ENCODE peak calls at places on chromosomes 11 and 22, in seven cellular contexts. W is HepG2, L is SK-N-SH, N is stomach, J is upper lobe of left lung, S is A549, D is sigmoid colon. F is an unnamed sample.

GRCh38 chr22:46056169-46057041 is 79.4 kb upstream of the WNT7B start:
- DNase-seq in W (no peak), L (peak), N (peak), J (peak), S (no peak), D (peak), F (peak)

GRCh38 chr11:69300124-69301032 is 6.4 kb downstream of the MYEOV start:
- DNase-seq in W (no peak), L (no peak), N (no peak), J (no peak), S (no peak), D (no peak), F (no peak)

GRCh38 chr22:49422668-49423067 is 405.0 kb downstream of the BRD1 start:
- DNase-seq in W (no peak), L (no peak), N (no peak), J (no peak), S (no peak), D (no peak), F (no peak)

GRCh38 chr11:18392434-18393321 is 1.7 kb upstream of the LDHA start:
- DNase-seq in W (no peak), L (no peak), N (no peak), J (no peak), S (no peak), D (no peak), F (no peak)

GRCh38 chr22:24146190-24146616 is 35.1 kb upstream of the SUSD2 start:
- DNase-seq in W (peak), L (peak), N (peak), J (no peak), S (peak), D (peak), F (no peak)

GRCh38 chr11:117830674-117831351 is 6.3 kb upstream of the FXYD2 start:
- DNase-seq in W (no peak), L (no peak), N (peak), J (no peak), S (no peak), D (peak), F (no peak)

GRCh38 chr11:112355726-112356125 is 95.1 kb upstream of the PLET1 start:
- DNase-seq in W (no peak), L (peak), N (peak), J (no peak), S (no peak), D (no peak), F (no peak)

GRCh38 chr11:15800121-15800800 is 556.1 kb downstream of the SOX6 start:
- DNase-seq in W (no peak), L (no peak), N (peak), J (no peak), S (no peak), D (no peak), F (peak)

GRCh38 chr11:2574553-2575535 is 125.0 kb downstream of the KCNQ1OT1 start:
- DNase-seq in W (no peak), L (no peak), N (peak), J (peak), S (no peak), D (peak), F (peak)

GRCh38 chr11:130772266-130773227 is 143.7 kb downstream of the SNX19 start:
- DNase-seq in W (no peak), L (no peak), N (peak), J (no peak), S (no peak), D (no peak), F (peak)

GRCh38 chr11:47004595-47005033 is 68.1 kb downstream of the CSTPP1 start:
- DNase-seq in W (peak), L (peak), N (peak), J (no peak), S (no peak), D (peak), F (peak)

GRCh38 chr11:103671143-103671651 is 365.2 kb upstream of the DDI1 start:
- DNase-seq in W (no peak), L (no peak), N (no peak), J (no peak), S (no peak), D (no peak), F (no peak)

GRCh38 chr22:44914026-44914721 is 95.6 kb downstream of the PHF21B start:
- DNase-seq in W (no peak), L (no peak), N (no peak), J (no peak), S (no peak), D (peak), F (no peak)

GRCh38 chr22:20566420-20567260 is 59.2 kb downstream of the MED15 start:
- DNase-seq in W (no peak), L (no peak), N (peak), J (no peak), S (no peak), D (peak), F (no peak)

GRCh38 chr22:39041908-39042307 is 1.2 kb downstream of the APOBEC3F start:
- DNase-seq in W (no peak), L (no peak), N (no peak), J (peak), S (no peak), D (no peak), F (no peak)

GRCh38 chr11:62554377-62554776 is 7.8 kb upstream of the AHNAK start:
- DNase-seq in W (no peak), L (no peak), N (no peak), J (no peak), S (no peak), D (peak), F (no peak)

GRCh38 chr11:126862664-126863247 is 137.8 kb downstream of the KIRREL3 start:
- DNase-seq in W (no peak), L (no peak), N (no peak), J (no peak), S (no peak), D (no peak), F (no peak)

GRCh38 chr11:109123811-109124787 is 297.9 kb upstream of the C11orf87 start:
- DNase-seq in W (no peak), L (no peak), N (no peak), J (no peak), S (no peak), D (no peak), F (no peak)

DNA sequence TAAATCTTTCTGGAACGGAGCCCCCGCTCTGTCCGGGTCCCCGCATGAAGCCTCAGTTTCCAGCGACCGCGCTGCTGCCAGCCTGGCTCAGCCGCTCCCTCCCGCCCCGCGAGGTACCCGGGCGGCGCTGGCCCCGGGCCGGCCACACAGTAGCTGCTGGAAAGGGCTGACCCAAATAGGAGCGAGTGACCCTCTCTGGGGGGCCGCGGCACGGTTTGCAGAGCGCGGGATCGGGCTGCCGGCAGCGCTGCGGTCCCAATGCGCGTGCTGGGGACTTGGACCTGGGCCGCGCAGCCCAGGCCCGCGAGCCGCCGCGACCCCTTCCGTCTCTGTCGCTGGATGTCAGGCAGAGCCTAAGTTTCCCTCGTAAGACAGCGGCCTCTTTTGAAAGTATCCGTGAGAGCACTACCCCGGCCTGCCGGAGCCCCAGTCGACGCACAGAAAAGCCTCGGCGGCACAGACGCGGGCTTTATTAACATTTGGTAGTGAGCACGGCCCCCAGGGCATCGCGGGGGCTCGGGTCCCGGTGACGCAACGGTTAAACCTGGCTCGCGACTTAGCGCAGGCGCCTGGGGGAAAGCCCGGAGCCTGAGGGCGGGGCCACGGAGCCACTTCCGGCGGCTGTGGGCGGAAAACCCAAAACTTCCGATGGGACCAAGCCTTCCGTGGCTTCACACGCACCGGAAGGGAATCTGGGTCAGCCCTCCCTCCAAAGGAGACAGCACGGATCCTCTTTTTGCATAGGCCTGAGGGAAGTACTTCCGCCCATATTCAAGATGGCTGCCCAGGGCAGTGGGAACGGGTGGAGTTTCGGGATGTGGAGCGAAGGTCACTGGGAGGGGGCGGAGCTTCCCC is 14.9 kb downstream of the BAD start:
- DNase-seq in W (peak), L (peak), N (peak), J (peak), S (peak), D (peak), F (peak)
- TF ChIP-seq EP300 in W (no peak), L (no peak), N (no peak), J (peak), S (no peak), D (no peak), F (peak)

DNA sequence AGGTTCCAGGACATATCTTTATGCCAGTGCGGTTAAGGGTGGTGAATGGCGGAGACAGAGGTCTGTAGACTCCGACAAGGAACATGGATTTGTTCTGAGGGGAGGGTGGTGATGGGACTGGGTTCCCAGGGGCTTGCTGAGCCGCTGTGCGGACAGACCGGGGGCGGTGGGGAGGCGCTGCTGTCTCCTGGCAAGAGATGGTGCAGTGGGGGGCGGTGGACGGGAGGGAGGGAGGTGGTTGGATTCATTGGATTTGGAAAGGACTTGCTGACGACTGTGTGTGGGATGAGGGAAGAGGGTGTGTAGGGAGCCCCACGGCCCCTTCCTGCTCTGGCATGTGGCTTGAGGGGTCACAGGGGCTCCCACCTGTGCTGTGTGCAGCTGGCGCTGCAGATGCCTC is 43.2 kb downstream of the FLRT1 start:
- DNase-seq in W (no peak), L (no peak), N (no peak), J (peak), S (no peak), D (no peak), F (no peak)
- H3K27ac ChIP-seq in W (no peak), L (no peak), N (no peak), J (no peak), S (no peak), D (no peak), F (no peak)

GRCh38 chr22:42401562-42402334 is 30.5 kb downstream of the NFAM1 start:
- DNase-seq in W (no peak), L (no peak), N (no peak), J (no peak), S (no peak), D (no peak), F (no peak)

GRCh38 chr22:42399315-42400271 is 32.6 kb downstream of the NFAM1 start:
- DNase-seq in W (no peak), L (peak), N (peak), J (no peak), S (no peak), D (no peak), F (peak)

GRCh38 chr22:42400811-42401547 is 31.2 kb downstream of the NFAM1 start:
- DNase-seq in W (no peak), L (no peak), N (no peak), J (no peak), S (no peak), D (no peak), F (no peak)

GRCh38 chr22:42396621-42397331 is 35.4 kb downstream of the NFAM1 start:
- DNase-seq in W (no peak), L (no peak), N (no peak), J (no peak), S (no peak), D (no peak), F (no peak)

GRCh38 chr22:42397332-42398246 is 34.6 kb downstream of the NFAM1 start:
- DNase-seq in W (no peak), L (no peak), N (no peak), J (no peak), S (no peak), D (peak), F (peak)
- TF ChIP-seq EP300 in W (no peak), L (no peak), N (no peak), J (no peak), S (no peak), D (peak), F (peak)

GRCh38 chr11:19524171-19524671 is 188.4 kb upstream of the NAV2 start:
- DNase-seq in W (no peak), L (no peak), N (peak), J (no peak), S (no peak), D (no peak), F (no peak)

GRCh38 chr11:19525276-19525675 is 187.4 kb upstream of the NAV2 start:
- DNase-seq in W (no peak), L (no peak), N (no peak), J (no peak), S (no peak), D (no peak), F (no peak)

GRCh38 chr11:19519344-19519743 is 193.3 kb upstream of the NAV2 start:
- DNase-seq in W (no peak), L (no peak), N (no peak), J (no peak), S (no peak), D (no peak), F (no peak)

GRCh38 chr11:19519912-19520641 is 192.6 kb upstream of the NAV2 start:
- DNase-seq in W (no peak), L (peak), N (peak), J (peak), S (no peak), D (no peak), F (no peak)

GRCh38 chr11:19520681-19521080 is 192.0 kb upstream of the NAV2 start:
- DNase-seq in W (no peak), L (no peak), N (no peak), J (peak), S (no peak), D (no peak), F (no peak)
- H3K27ac ChIP-seq in W (no peak), L (no peak), N (no peak), J (no peak), S (no peak), D (no peak), F (no peak)

GRCh38 chr11:128905345-128906184 is 14.4 kb downstream of the KCNJ5 start:
- DNase-seq in W (no peak), L (peak), N (peak), J (peak), S (peak), D (no peak), F (no peak)

GRCh38 chr11:128903248-128904041 is 12.3 kb downstream of the KCNJ5 start:
- DNase-seq in W (no peak), L (no peak), N (no peak), J (no peak), S (no peak), D (no peak), F (no peak)

GRCh38 chr11:128906185-128907065 is 15.3 kb downstream of the KCNJ5 start:
- DNase-seq in W (no peak), L (no peak), N (no peak), J (no peak), S (no peak), D (no peak), F (peak)

GRCh38 chr11:128904303-128904871 is 13.2 kb downstream of the KCNJ5 start:
- DNase-seq in W (no peak), L (no peak), N (no peak), J (peak), S (no peak), D (no peak), F (no peak)

GRCh38 chr11:128904872-128905344 is 13.8 kb downstream of the KCNJ5 start:
- DNase-seq in W (no peak), L (peak), N (no peak), J (no peak), S (peak), D (no peak), F (no peak)
- TF ChIP-seq EP300 in W (no peak), L (no peak), N (no peak), J (no peak), S (no peak), D (no peak), F (no peak)

GRCh38 chr22:31538815-31539214 is 42.5 kb downstream of the SFI1 start:
- DNase-seq in W (no peak), L (no peak), N (no peak), J (no peak), S (no peak), D (no peak), F (no peak)

GRCh38 chr22:31537019-31537535 is 40.7 kb downstream of the SFI1 start:
- DNase-seq in W (no peak), L (no peak), N (no peak), J (no peak), S (no peak), D (peak), F (no peak)

GRCh38 chr22:31532060-31532459 is 35.7 kb downstream of the SFI1 start:
- DNase-seq in W (no peak), L (no peak), N (no peak), J (no peak), S (no peak), D (no peak), F (no peak)

GRCh38 chr22:31530816-31531180 is 34.5 kb downstream of the SFI1 start:
- DNase-seq in W (no peak), L (no peak), N (no peak), J (no peak), S (no peak), D (no peak), F (no peak)

DNA sequence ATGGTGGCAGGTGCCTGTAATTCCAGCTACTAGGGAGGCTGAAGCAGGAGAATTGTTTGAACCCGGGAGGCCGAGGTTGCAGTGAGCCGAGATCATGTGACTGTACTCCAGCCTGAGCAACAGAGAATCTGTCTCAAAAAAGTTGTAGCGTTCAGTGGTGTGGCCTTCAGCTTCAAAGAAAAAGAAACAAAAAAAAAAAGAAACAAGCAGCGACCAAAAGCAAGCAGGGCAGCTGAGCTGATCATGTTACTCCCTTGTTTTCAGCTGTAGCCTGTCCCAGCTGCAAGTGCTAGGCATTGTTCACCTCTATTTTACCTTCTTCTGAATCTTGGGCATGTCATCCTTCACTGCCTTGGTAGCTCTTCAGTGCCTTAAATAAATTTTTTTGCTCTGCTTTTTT is 37.1 kb downstream of the SFI1 start:
- DNase-seq in W (no peak), L (no peak), N (no peak), J (no peak), S (no peak), D (no peak), F (no peak)
- H3K27ac ChIP-seq in W (peak), L (no peak), N (no peak), J (no peak), S (no peak), D (no peak), F (no peak)

DNA sequence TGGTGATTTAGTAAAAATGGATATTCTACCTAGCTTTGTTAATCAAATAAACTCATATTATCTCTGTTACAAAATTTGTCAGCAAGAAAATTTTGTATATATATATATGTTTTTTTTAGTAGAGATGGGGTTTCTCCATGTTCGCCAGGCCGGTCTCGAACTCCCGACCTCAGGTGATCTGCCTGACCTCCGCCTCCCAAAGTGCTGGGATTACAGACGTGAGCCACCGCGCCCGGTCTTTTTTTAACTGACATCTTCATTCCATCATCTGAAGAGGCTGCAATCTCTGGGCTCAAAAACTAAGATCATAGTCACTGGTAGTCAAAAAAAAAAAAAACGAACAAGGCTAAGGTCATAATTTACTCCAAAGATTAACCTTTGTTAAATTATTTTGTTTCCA is 5.3 kb upstream of the KLHDC7B start:
- DNase-seq in W (no peak), L (no peak), N (no peak), J (no peak), S (no peak), D (no peak), F (no peak)
- TF ChIP-seq EP300 in W (no peak), L (no peak), N (no peak), J (no peak), S (no peak), D (no peak), F (no peak)

F was measured in tibial nerve.